ENCODE peak calls at places on chromosomes 12 and 14, in four cellular contexts. A, U, L and Z are unnamed samples.

GRCh38 chr12:24389394-24389793 is 439.9 kb upstream of the SOX5 start:
- DNase-seq in U (no peak), L (no peak), A (no peak), Z (no peak)

GRCh38 chr14:64417042-64417770 is 29.1 kb downstream of the MTHFD1 start:
- DNase-seq in U (no peak), L (no peak), A (no peak), Z (no peak)

GRCh38 chr12:46342562-46343033 is 30.0 kb downstream of the SLC38A2 start:
- DNase-seq in A (no peak), U (no peak), L (no peak), Z (no peak)

GRCh38 chr14:22844221-22845102 is 8.1 kb downstream of the MMP14 start:
- DNase-seq in A (peak), L (no peak), U (no peak), Z (no peak)

GRCh38 chr12:123034865-123035264 is 54.4 kb downstream of the ARL6IP4 start:
- DNase-seq in U (no peak), A (no peak), L (no peak), Z (no peak)

GRCh38 chr12:120630139-120630895 is 10.1 kb upstream of the CABP1 start:
- DNase-seq in L (no peak), A (no peak), U (no peak), Z (no peak)

GRCh38 chr12:53991077-53991460 is 6.1 kb downstream of the HOXC10 start:
- DNase-seq in A (no peak), L (no peak), U (no peak), Z (no peak)

GRCh38 chr14:91159182-91159581 is 45.3 kb downstream of the DGLUCY start:
- DNase-seq in A (no peak), U (no peak), L (no peak), Z (no peak)

GRCh38 chr12:117334855-117335587 is 26.4 kb downstream of the NOS1 start:
- DNase-seq in L (no peak), A (no peak), U (no peak), Z (no peak)

GRCh38 chr12:69059465-69060457 is 126.8 kb upstream of the CPM start:
- DNase-seq in A (no peak), L (no peak), U (no peak), Z (no peak)

GRCh38 chr14:99262977-99263448 is 9.0 kb downstream of the BCL11B start:
- DNase-seq in L (no peak), U (no peak), A (no peak), Z (no peak)

GRCh38 chr12:125065021-125065752 is at the start of gene AACS:
- DNase-seq in L (no peak), A (peak), U (peak), Z (peak)

GRCh38 chr14:105294142-105294597 is 6.6 kb downstream of the BRF1 start:
- DNase-seq in L (no peak), A (no peak), U (no peak), Z (no peak)

GRCh38 chr12:42968426-42968825 is 378.9 kb upstream of the PRICKLE1 start:
- DNase-seq in A (no peak), L (no peak), U (no peak), Z (no peak)

GRCh38 chr12:80677994-80678393 is 29.4 kb upstream of the MYF6 start:
- DNase-seq in U (no peak), A (no peak), L (no peak), Z (no peak)

GRCh38 chr12:90858261-90858660 is 96.7 kb downstream of the CCER1 start:
- DNase-seq in U (no peak), A (no peak), L (no peak), Z (no peak)

GRCh38 chr12:76523408-76523807 is 36.2 kb downstream of the OSBPL8 start:
- DNase-seq in L (no peak), U (no peak), A (no peak), Z (no peak)

GRCh38 chr12:24185787-24186186 is 236.3 kb upstream of the SOX5 start:
- DNase-seq in U (no peak), A (no peak), L (no peak), Z (no peak)

GRCh38 chr12:110750784-110751461 is 8.2 kb upstream of the PPP1CC start:
- DNase-seq in A (peak), U (no peak), L (no peak), Z (no peak)

GRCh38 chr12:47268501-47269459 is 189.0 kb upstream of the AMIGO2 start:
- DNase-seq in A (no peak), U (no peak), L (peak), Z (no peak)

GRCh38 chr14:64444140-64444539 is 21.2 kb upstream of the AKAP5 start:
- DNase-seq in A (no peak), L (no peak), U (no peak), Z (no peak)

GRCh38 chr14:22190411-22191191 is 398.4 kb downstream of the DAD1 start:
- DNase-seq in L (no peak), A (no peak), U (no peak), Z (no peak)

GRCh38 chr14:100684154-100684553 is 42.5 kb upstream of the DLK1 start:
- DNase-seq in U (no peak), L (no peak), A (no peak), Z (no peak)

GRCh38 chr14:80117876-80118275 is 93.4 kb downstream of the DIO2 start:
- DNase-seq in L (no peak), A (no peak), U (no peak), Z (no peak)

GRCh38 chr12:103855036-103855712 is 14.1 kb upstream of the NT5DC3 start:
- DNase-seq in L (no peak), A (no peak), U (no peak), Z (no peak)

GRCh38 chr12:103858335-103858734 is 17.3 kb upstream of the NT5DC3 start:
- DNase-seq in U (no peak), A (no peak), L (no peak), Z (no peak)

GRCh38 chr12:103855896-103856657 is 15.0 kb upstream of the NT5DC3 start:
- DNase-seq in L (no peak), U (no peak), A (no peak), Z (no peak)

GRCh38 chr12:103857164-103857563 is 16.1 kb upstream of the NT5DC3 start:
- DNase-seq in U (no peak), A (no peak), L (no peak), Z (no peak)

DNA sequence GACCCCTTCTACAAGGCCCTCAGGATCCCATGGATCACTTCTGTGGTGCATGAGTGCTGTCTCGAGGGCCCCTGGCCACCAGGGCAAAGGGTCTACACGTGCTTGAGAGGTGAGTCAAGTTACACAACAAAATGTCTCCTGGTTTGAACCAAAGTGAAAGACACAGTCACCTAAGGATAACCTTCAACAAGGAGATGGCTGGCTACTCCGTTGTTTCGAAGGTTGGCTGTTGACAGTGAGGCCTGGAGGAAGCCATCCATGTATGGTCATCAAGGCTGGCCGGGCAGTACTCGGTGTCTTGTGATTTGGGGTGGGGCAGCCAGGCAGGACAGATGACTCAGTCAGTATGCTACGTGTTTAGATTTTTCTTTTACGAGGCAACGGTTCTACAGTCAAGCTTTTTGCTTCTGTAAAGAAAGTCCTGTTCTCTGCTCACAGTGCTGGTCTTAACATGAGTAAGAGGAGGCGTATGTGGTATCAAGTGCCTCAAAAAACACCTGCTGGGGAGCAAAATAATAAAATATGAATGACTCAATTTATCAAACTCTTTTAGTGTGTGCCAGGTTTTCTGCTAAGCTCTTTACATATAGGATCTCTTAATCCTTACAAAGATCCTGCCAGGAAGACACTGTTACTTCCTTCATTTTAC is 18.0 kb upstream of the NT5DC3 start:
- DNase-seq in U (no peak), A (peak), L (no peak), Z (no peak)
- TF ChIP-seq POLR2AphosphoS5 in U (no peak), A (peak), L (no peak), Z (peak)

GRCh38 chr12:105352940-105353635 is 22.6 kb downstream of the C12orf75 start:
- DNase-seq in A (no peak), L (no peak), U (no peak), Z (peak)
- TF ChIP-seq POLR2AphosphoS5 in A (no peak), L (no peak), U (no peak), Z (no peak)

DNA sequence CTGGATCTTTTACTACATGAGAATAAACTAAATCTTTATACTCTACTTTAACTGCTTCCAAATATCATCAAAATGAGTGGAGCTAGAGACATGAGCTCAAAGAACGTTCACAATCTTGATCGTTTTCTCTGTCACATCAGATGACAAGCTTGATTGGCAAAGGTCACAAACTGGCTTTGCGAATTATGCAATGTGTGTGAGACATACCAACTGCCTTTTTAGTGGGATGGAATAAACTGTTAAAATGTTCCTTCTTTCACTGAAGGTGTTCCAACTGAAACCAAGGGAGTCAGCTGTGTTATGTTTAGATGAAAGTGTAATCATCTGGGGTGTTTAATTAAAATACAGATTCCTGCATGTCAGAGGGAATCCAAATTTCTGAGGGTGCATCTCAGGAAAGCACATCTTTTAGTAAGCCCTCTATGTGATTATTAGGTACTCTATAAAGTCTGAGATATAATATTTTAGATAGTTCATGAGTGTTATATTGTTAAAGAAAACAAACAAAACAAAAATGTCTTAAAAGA is 21.9 kb downstream of the KITLG start:
- DNase-seq in A (no peak), U (no peak), L (no peak), Z (no peak)
- TF ChIP-seq POLR2AphosphoS5 in A (no peak), U (no peak), L (no peak), Z (no peak)

GRCh38 chr14:69458350-69458749 is 26.2 kb upstream of the PLEKHD1 start:
- DNase-seq in A (no peak), U (no peak), L (no peak), Z (no peak)
- TF ChIP-seq POLR2AphosphoS5 in A (no peak), U (no peak), L (no peak), Z (no peak)